ENCODE peak calls at places on chromosomes 13 and 19, in five cellular contexts. E, Z, J, F and R are unnamed samples.

GRCh38 chr13:105202384-105202783 is 1333.1 kb downstream of the EFNB2 start:
- DNase-seq in E (peak), Z (no peak), J (no peak), F (no peak), R (peak)

GRCh38 chr13:90184355-90184754 is 1163.1 kb upstream of the MIR17HG start:
- DNase-seq in E (no peak), Z (no peak), J (no peak), F (no peak), R (no peak)

GRCh38 chr13:98677398-98677797 is 75.1 kb downstream of the SLC15A1 start:
- DNase-seq in E (no peak), Z (no peak), J (no peak), F (no peak), R (no peak)

GRCh38 chr19:40778865-40779284 is 828 bp downstream of the RAB4B start:
- DNase-seq in E (no peak), Z (no peak), J (no peak), F (no peak), R (peak)

GRCh38 chr13:22110368-22110767 is 439.5 kb downstream of the FGF9 start:
- DNase-seq in E (no peak), Z (peak), J (peak), F (no peak), R (no peak)

GRCh38 chr13:26021956-26022355 is 29.9 kb downstream of the SHISA2 start:
- DNase-seq in E (no peak), Z (no peak), J (no peak), F (no peak), R (no peak)

GRCh38 chr19:16033136-16033530 is 43.2 kb upstream of the TPM4 start:
- DNase-seq in E (no peak), Z (no peak), J (no peak), F (no peak), R (no peak)

GRCh38 chr19:6062961-6063575 is 47.2 kb downstream of the RFX2 start:
- DNase-seq in E (no peak), Z (peak), J (peak), F (no peak), R (no peak)

GRCh38 chr13:40539954-40540706 is 126.3 kb downstream of the FOXO1 start:
- DNase-seq in E (peak), Z (no peak), J (no peak), F (no peak), R (peak)

GRCh38 chr13:97134364-97135095 is 87.6 kb upstream of the MBNL2 start:
- DNase-seq in E (no peak), Z (no peak), J (no peak), F (no peak), R (no peak)

GRCh38 chr13:43792456-43792855 is 5.7 kb upstream of the ENOX1 start:
- DNase-seq in E (no peak), Z (no peak), J (no peak), F (no peak), R (no peak)

GRCh38 chr13:48515732-48516131 is 17.1 kb downstream of the RCBTB2 start:
- DNase-seq in E (no peak), Z (no peak), J (no peak), F (no peak), R (no peak)

GRCh38 chr13:27794921-27795717 is 2.8 kb downstream of the GSX1 start:
- DNase-seq in E (peak), Z (peak), J (no peak), F (no peak), R (no peak)

GRCh38 chr19:5504115-5504514 is 48.9 kb downstream of the ZNRF4 start:
- DNase-seq in E (no peak), Z (no peak), J (no peak), F (no peak), R (no peak)

GRCh38 chr13:27362064-27362751 is 62.2 kb upstream of the GTF3A start:
- DNase-seq in E (peak), Z (peak), J (peak), F (peak), R (no peak)

GRCh38 chr13:98892077-98892476 is 85.8 kb downstream of the DOCK9 start:
- DNase-seq in E (no peak), Z (no peak), J (no peak), F (no peak), R (no peak)

GRCh38 chr19:33214621-33215020 is 11.0 kb downstream of the SLC7A10 start:
- DNase-seq in E (peak), Z (no peak), J (no peak), F (no peak), R (no peak)

GRCh38 chr19:4972509-4973230 is 3.8 kb downstream of the KDM4B start:
- DNase-seq in E (no peak), Z (no peak), J (no peak), F (no peak), R (no peak)

GRCh38 chr19:23904406-23904805 is 10.3 kb upstream of the ZNF726 start:
- DNase-seq in E (no peak), Z (no peak), J (no peak), F (no peak), R (no peak)

GRCh38 chr13:93270769-93271753 is 44.5 kb downstream of the GPC6 start:
- DNase-seq in E (no peak), Z (no peak), J (no peak), F (no peak), R (peak)

GRCh38 chr13:31213681-31214289 is 14.0 kb downstream of the B3GLCT start:
- DNase-seq in E (no peak), Z (no peak), J (no peak), F (no peak), R (no peak)

GRCh38 chr19:789473-790052 is 7.7 kb upstream of the PTBP1 start:
- DNase-seq in E (peak), Z (no peak), J (no peak), F (peak), R (no peak)

GRCh38 chr13:20721454-20722357 is 18.2 kb downstream of the IL17D start:
- DNase-seq in E (peak), Z (peak), J (no peak), F (peak), R (no peak)

GRCh38 chr19:17021793-17022590 is 4.6 kb downstream of the CPAMD8 start:
- DNase-seq in E (no peak), Z (no peak), J (no peak), F (no peak), R (peak)

GRCh38 chr13:30429721-30430694 is 7.7 kb downstream of the UBE2L5 start:
- DNase-seq in E (no peak), Z (no peak), J (no peak), F (no peak), R (peak)

GRCh38 chr19:3047307-3048189 is 14.7 kb downstream of the TLE5 start:
- DNase-seq in E (peak), Z (peak), J (peak), F (peak), R (no peak)

GRCh38 chr19:45872095-45872919 is 8.2 kb downstream of the FOXA3 start:
- DNase-seq in E (no peak), Z (no peak), J (no peak), F (no peak), R (no peak)

GRCh38 chr13:31675521-31675953 is 63.8 kb upstream of the RXFP2 start:
- DNase-seq in E (no peak), Z (no peak), J (no peak), F (no peak), R (no peak)

GRCh38 chr13:42968906-42969305 is 23.1 kb downstream of the EPSTI1 start:
- DNase-seq in E (no peak), Z (no peak), J (no peak), F (no peak), R (no peak)

GRCh38 chr13:37679043-37679442 is 80.5 kb upstream of the POSTN start:
- DNase-seq in E (no peak), Z (no peak), J (no peak), F (no peak), R (no peak)
- TF ChIP-seq CTCF in E (no peak), Z (no peak), J (no peak), F (no peak), R (no peak)

GRCh38 chr19:50422397-50423278 is 3.9 kb downstream of the SPIB start:
- DNase-seq in E (no peak), Z (no peak), J (no peak), F (no peak), R (no peak)
- H3K4me3 ChIP-seq in E (no peak), Z (no peak), J (no peak), F (no peak), R (no peak)

GRCh38 chr19:36668646-36669045 is 2.0 kb upstream of the ZNF461 start:
- DNase-seq in E (no peak), Z (no peak), J (no peak), F (no peak), R (no peak)

GRCh38 chr19:36674201-36674600 is 7.6 kb upstream of the ZNF461 start:
- DNase-seq in E (no peak), Z (no peak), J (no peak), F (no peak), R (no peak)

DNA sequence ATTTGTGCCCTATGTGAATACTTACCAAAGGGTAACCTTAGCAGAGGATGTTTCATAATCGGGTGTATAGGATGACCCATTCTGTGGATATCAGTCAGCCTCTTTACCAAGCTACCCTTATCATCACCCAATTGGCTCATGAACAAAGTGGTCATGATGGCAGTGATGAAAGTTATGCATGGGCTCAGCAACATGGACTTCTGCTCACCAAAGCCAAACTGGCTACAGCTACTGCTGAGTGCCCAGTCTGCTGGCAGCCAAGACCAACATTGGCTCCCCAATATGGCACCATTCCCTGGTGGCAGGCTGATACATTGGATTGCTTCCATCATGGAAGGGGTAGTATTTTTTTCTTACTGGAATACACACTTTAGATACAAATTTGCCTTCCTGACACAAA is 5.7 kb upstream of the ZNF461 start:
- DNase-seq in E (no peak), Z (no peak), J (no peak), F (no peak), R (no peak)
- TF ChIP-seq CTCF in E (no peak), Z (no peak), J (no peak), F (no peak), R (no peak)

GRCh38 chr19:29727906-29728305 is 12.8 kb upstream of the C19orf12 start:
- DNase-seq in E (no peak), Z (no peak), J (no peak), F (no peak), R (no peak)

GRCh38 chr19:29724102-29724641 is 9.1 kb upstream of the C19orf12 start:
- DNase-seq in E (peak), Z (no peak), J (no peak), F (no peak), R (no peak)

GRCh38 chr19:29724741-29725140 is 9.7 kb upstream of the C19orf12 start:
- DNase-seq in E (no peak), Z (no peak), J (no peak), F (no peak), R (no peak)
- H3K4me3 ChIP-seq in E (no peak), Z (peak), J (no peak), F (no peak), R (peak)

GRCh38 chr13:88005188-88005587 is 334.0 kb downstream of the SLITRK5 start:
- DNase-seq in E (no peak), Z (no peak), J (no peak), F (no peak), R (no peak)
- TF ChIP-seq CTCF in E (no peak), Z (no peak), J (no peak), F (no peak), R (peak)

DNA sequence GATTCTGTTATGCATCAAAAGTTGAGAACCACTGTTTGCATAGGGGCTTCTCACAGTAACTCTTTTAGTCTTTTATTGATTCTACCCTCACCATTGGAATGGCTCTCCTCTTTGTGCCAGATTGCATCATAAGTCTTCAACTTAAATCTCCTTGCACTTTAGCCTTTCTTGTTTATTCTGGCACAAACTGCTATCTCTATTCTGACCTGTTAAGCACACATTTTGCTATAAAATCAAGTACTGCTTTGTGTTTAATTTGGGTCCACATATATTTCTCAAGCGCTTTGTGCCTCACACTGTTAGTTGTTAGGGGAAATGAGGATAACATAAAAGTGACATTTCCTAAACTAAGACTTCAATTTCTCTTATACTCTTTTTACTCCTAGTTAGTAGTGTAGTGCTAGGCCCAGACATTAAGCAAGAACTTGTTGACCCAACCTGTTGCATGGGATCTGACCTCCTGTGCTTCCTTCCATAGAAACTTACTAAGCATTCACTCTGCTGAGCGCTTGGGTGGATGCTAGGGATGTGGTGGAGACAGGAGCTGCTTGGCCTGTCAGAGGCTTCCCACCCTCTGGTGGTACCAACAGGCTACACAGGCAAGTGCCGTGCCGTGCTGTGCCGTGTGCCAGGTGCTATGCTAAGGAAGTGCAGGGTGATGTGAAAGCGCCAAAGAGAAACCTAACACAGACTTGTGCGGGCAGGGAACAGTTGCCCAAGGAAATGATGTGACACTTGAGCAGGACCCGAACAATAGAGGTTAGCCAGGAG is 1.2 kb downstream of the UTP14C start:
- DNase-seq in E (no peak), Z (no peak), J (no peak), F (no peak), R (no peak)
- H3K4me3 ChIP-seq in E (no peak), Z (no peak), J (no peak), F (no peak), R (no peak)